ENCODE peak calls at places on chromosomes 2 and 18, in four cellular contexts. W, E, I and F are unnamed samples.

GRCh38 chr18:23689616-23690504 is 607 bp downstream of the LAMA3 start:
- DNase-seq in I (no peak), W (peak), E (no peak), F (peak)

GRCh38 chr18:43422483-43422882 is 145.2 kb upstream of the SYT4 start:
- DNase-seq in I (no peak), E (no peak), W (peak), F (no peak)

GRCh38 chr18:30358545-30358944 is 684.0 kb downstream of the DSC3 start:
- DNase-seq in I (no peak), W (no peak), E (no peak), F (no peak)

GRCh38 chr18:56036673-56037072 is 448.7 kb upstream of the TCF4 start:
- DNase-seq in I (no peak), W (no peak), E (no peak), F (no peak)

GRCh38 chr2:151071382-151071781 is 190.3 kb downstream of the RBM43 start:
- DNase-seq in E (no peak), W (no peak), I (no peak), F (no peak)

GRCh38 chr2:222364280-222364895 is 60.0 kb upstream of the SGPP2 start:
- DNase-seq in E (no peak), I (no peak), W (no peak), F (no peak)

GRCh38 chr18:54712758-54713157 is 115.5 kb upstream of the RAB27B start:
- DNase-seq in I (no peak), W (no peak), E (no peak), F (no peak)

GRCh38 chr18:48391863-48392262 is 17.3 kb downstream of the ZBTB7C start:
- DNase-seq in E (no peak), I (no peak), W (no peak), F (no peak)

GRCh38 chr2:228938629-228939028 is 332.5 kb downstream of the PID1 start:
- DNase-seq in W (no peak), E (no peak), I (no peak), F (no peak)

GRCh38 chr2:219571311-219572236 is at the start of gene OBSL1:
- DNase-seq in W (peak), I (no peak), E (no peak), F (peak)

GRCh38 chr2:9991829-9992273 is 40.4 kb downstream of the GRHL1 start:
- DNase-seq in I (no peak), E (no peak), W (no peak), F (no peak)

GRCh38 chr2:204635478-204635877 is 90.2 kb downstream of the PARD3B start:
- DNase-seq in I (no peak), E (no peak), W (no peak), F (no peak)

GRCh38 chr18:73150199-73150598 is 282.4 kb upstream of the NETO1 start:
- DNase-seq in W (no peak), E (no peak), I (no peak), F (no peak)

GRCh38 chr2:162435676-162436075 is 91.7 kb downstream of the GCA start:
- DNase-seq in E (no peak), I (no peak), W (no peak), F (no peak)

GRCh38 chr18:11498821-11499220 is 110.6 kb upstream of the SLC35G4 start:
- DNase-seq in I (no peak), W (no peak), E (no peak), F (no peak)

GRCh38 chr2:36456227-36456788 is 100.7 kb downstream of the CRIM1 start:
- DNase-seq in E (no peak), I (no peak), W (no peak), F (no peak)

GRCh38 chr2:236828002-236828401 is 257.7 kb upstream of the COPS8 start:
- DNase-seq in E (no peak), W (no peak), I (no peak), F (no peak)

GRCh38 chr18:68666316-68666715 is 48.6 kb downstream of the TMX3 start:
- DNase-seq in I (no peak), E (no peak), W (no peak), F (no peak)

GRCh38 chr2:69618362-69618761 is 25.2 kb downstream of the AAK1 start:
- DNase-seq in E (no peak), I (no peak), W (no peak), F (no peak)

GRCh38 chr18:3297025-3297984 is 35.4 kb downstream of the MYL12B start:
- DNase-seq in E (no peak), I (peak), W (peak), F (peak)

GRCh38 chr2:225889452-225889851 is 489.9 kb downstream of the NYAP2 start:
- DNase-seq in I (peak), W (no peak), E (peak), F (peak)

GRCh38 chr2:134275058-134275862 is 21.4 kb downstream of the MGAT5 start:
- DNase-seq in I (peak), E (no peak), W (no peak), F (no peak)

GRCh38 chr2:96863575-96864342 is 5.9 kb upstream of the ANKRD39 start:
- DNase-seq in E (no peak), I (no peak), W (no peak), F (no peak)

GRCh38 chr2:45315881-45316280 is 295.2 kb downstream of the SRBD1 start:
- DNase-seq in W (no peak), I (no peak), E (no peak), F (no peak)

GRCh38 chr2:98142106-98142815 is 55.3 kb downstream of the VWA3B start:
- DNase-seq in W (no peak), I (no peak), E (no peak), F (no peak)

GRCh38 chr18:35707674-35708073 is 126.1 kb downstream of the GALNT1 start:
- DNase-seq in E (no peak), I (no peak), W (no peak), F (no peak)

GRCh38 chr2:227862741-227863588 is 8.5 kb upstream of the DAW1 start:
- DNase-seq in W (no peak), E (peak), I (no peak), F (no peak)

DNA sequence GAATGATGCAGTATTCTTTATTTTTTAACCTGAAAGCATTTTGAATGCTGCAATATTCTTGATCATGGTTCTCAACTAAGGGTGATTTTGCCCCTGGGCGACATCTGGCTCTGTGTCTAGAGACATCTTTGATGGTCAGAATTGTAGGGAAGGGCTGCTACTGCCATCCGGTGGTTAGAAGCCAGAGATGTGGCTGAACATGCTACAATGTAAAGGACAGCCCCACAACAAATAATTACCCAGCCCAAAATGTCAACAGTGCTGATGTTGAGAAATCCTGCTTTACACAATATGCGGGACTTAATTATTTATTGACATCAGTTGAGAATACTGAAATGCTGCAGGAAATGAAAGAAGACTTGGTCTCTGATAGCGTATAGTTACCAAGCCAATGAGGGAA is 37.5 kb upstream of the SERPINB2 start:
- DNase-seq in E (no peak), W (peak), I (peak), F (peak)
- TF ChIP-seq CTCF in E (peak), W (no peak), I (peak), F (peak)

DNA sequence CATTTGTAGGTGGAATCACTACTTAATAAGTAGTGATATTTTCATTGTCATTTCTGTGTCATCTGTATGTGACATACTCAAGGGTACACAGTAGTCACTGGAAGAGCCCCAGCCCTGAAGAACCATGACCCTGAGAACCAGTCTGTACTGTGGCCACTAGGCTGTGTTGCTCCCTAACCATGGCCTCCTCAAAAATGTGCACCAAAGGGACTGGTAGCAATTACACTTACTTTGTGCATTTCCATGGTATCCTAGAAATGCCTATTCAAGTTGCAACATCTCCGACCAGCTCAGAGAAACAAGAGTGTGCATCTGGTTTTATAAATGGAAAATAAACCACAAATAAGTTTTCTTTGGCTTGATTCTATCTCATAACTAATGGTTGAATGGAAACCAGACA is 155.1 kb downstream of the DOCK10 start:
- DNase-seq in W (no peak), I (no peak), E (no peak), F (no peak)
- TF ChIP-seq CTCF in W (no peak), I (peak), E (peak), F (peak)

GRCh38 chr2:1839066-1839756 is 94.9 kb upstream of the PXDN start:
- DNase-seq in E (no peak), W (no peak), I (no peak), F (no peak)
- TF ChIP-seq CTCF in E (no peak), W (no peak), I (no peak), F (no peak)

GRCh38 chr2:68418419-68418818 is 48.7 kb downstream of the FBXO48 start:
- DNase-seq in E (no peak), I (no peak), W (no peak), F (no peak)

GRCh38 chr2:68417931-68418330 is 49.2 kb downstream of the FBXO48 start:
- DNase-seq in I (no peak), W (no peak), E (no peak), F (no peak)

GRCh38 chr2:68420254-68420910 is 46.7 kb downstream of the FBXO48 start:
- DNase-seq in W (no peak), E (no peak), I (peak), F (no peak)

GRCh38 chr2:68416081-68416675 is 50.9 kb downstream of the FBXO48 start:
- DNase-seq in I (no peak), W (no peak), E (no peak), F (no peak)

GRCh38 chr2:68418855-68419254 is 48.2 kb downstream of the FBXO48 start:
- DNase-seq in W (no peak), I (peak), E (no peak), F (no peak)
- TF ChIP-seq CTCF in W (no peak), I (peak), E (no peak), F (no peak)